ENCODE peak calls at places on chromosome 17, in five cellular contexts. One of them, this sample, is unnamed.

GRCh38 chr17:56979091-56979480 is 1.2 kb downstream of the SCPEP1 start:
- DNase-seq in H1: no peak
- DNase-seq in HCT116: no peak
- DNase-seq in NT2/D1: no peak
- DNase-seq in SK-N-SH: no peak
- DNase-seq in this sample: no peak

GRCh38 chr17:164536-165235 is 16.8 kb downstream of the DOC2B start:
- DNase-seq in H1: no peak
- DNase-seq in NT2/D1: peak; percentile 20
- DNase-seq in SK-N-SH: peak; percentile 88
- DNase-seq in HCT116: no peak
- DNase-seq in this sample: no peak

GRCh38 chr17:7046127-7046724 is 2.3 kb upstream of the SLC16A11 start:
- DNase-seq in H1: no peak
- DNase-seq in SK-N-SH: no peak
- DNase-seq in NT2/D1: no peak
- DNase-seq in HCT116: peak; percentile 71
- DNase-seq in this sample: no peak

GRCh38 chr17:47257651-47258339 is 4.2 kb downstream of the ITGB3 start:
- DNase-seq in NT2/D1: no peak
- DNase-seq in H1: no peak
- DNase-seq in HCT116: no peak
- DNase-seq in SK-N-SH: no peak
- DNase-seq in this sample: no peak

GRCh38 chr17:77594416-77595209 is 363.9 kb upstream of the TNRC6C start:
- DNase-seq in H1: no peak
- DNase-seq in SK-N-SH: no peak
- DNase-seq in HCT116: no peak
- DNase-seq in NT2/D1: no peak
- DNase-seq in this sample: no peak

GRCh38 chr17:50672831-50673551 is 34.7 kb downstream of the ANKRD40 start:
- DNase-seq in NT2/D1: no peak
- DNase-seq in HCT116: no peak
- DNase-seq in SK-N-SH: no peak
- DNase-seq in H1: no peak
- DNase-seq in this sample: no peak

GRCh38 chr17:66281671-66282369 is 20.6 kb upstream of the PRKCA start:
- DNase-seq in HCT116: no peak
- DNase-seq in SK-N-SH: no peak
- DNase-seq in H1: no peak
- DNase-seq in NT2/D1: no peak
- DNase-seq in this sample: no peak

GRCh38 chr17:20206591-20206990 is 197.4 kb downstream of the SPECC1 start:
- DNase-seq in H1: no peak
- DNase-seq in HCT116: no peak
- DNase-seq in NT2/D1: no peak
- DNase-seq in SK-N-SH: no peak
- DNase-seq in this sample: no peak

GRCh38 chr17:82351713-82352488 is 7.1 kb upstream of the TEX19 start:
- DNase-seq in H1: peak; percentile 85
- DNase-seq in HCT116: peak; percentile 91
- DNase-seq in NT2/D1: peak; percentile 88
- DNase-seq in SK-N-SH: peak; percentile 97
- DNase-seq in this sample: no peak

GRCh38 chr17:45973943-45974859 is 24.8 kb upstream of the STH start:
- DNase-seq in H1: no peak
- DNase-seq in SK-N-SH: no peak
- DNase-seq in HCT116: no peak
- DNase-seq in NT2/D1: no peak
- DNase-seq in this sample: no peak

DNA sequence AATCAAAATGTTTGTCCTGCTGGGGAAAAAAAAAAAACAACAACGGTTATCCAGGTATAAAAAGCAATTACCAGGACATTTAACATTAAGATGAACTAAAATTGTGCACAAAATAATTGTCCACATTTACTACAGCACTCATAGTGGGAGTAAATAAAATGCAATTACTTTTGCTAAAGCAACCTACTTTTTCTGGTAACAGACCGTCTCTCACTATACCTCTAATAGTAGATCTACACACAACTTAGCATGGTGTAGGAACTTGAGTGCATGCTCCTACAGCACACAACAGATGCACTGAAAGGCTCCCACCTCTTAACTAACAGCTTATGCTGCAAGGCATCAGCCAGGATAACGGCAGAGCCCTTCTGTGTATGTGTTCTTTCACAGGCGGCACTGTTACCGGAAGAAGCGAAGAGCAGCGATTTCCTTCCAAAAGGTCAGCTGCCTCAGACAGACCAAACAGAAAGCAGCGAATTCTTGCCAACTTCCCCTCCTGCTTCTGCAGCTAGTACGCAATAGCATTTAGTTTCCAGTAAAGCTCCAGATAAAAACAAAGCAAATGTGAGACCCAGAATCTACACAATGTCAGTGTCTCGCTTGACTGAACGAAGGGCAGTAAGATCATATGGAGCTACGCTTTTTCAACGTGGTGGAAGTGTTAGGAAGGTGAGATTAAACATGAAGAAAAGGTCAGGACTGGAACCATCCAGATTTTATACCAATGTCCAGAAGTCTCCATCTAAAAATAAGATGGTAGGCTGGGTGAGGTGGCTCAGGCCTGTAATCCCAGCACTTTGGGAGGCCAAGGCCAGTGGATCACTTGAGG is 27.6 kb downstream of the STAT5B start:
- DNase-seq in SK-N-SH: peak; percentile 69
- DNase-seq in NT2/D1: no peak
- DNase-seq in HCT116: no peak
- DNase-seq in H1: no peak
- DNase-seq in this sample: peak; percentile 68
- H3K4me3 ChIP-seq in SK-N-SH: peak overlapping the region; percentile 51
- H3K4me3 ChIP-seq in NT2/D1: no peak overlapping the region
- H3K4me3 ChIP-seq in HCT116: no peak overlapping the region
- H3K4me3 ChIP-seq in H1: no peak overlapping the region
- H3K4me3 ChIP-seq in this sample: peak overlapping the region; percentile 70

DNA sequence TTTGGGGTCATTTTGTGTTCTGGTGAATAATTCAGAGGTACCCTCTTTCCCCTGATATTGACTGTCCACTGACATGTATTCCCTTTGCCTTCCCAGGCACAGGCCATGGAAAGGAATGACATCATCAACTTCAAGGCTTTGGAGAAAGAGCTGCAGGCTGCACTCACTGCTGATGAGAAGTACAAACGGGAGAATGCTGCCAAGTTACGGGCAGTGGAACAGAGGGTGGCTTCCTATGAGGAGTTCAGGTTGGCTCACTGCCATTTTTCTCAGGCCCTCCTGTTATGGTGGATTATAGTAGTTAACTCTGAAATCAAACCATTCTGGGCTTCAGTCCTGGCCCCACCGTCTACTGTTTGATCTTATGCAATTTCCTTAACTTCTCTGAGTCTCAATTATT is 1.6 kb upstream of the EFTUD2 start:
- DNase-seq in NT2/D1: no peak
- DNase-seq in SK-N-SH: no peak
- DNase-seq in H1: no peak
- DNase-seq in HCT116: no peak
- DNase-seq in this sample: no peak
- TF ChIP-seq YY1 in NT2/D1: no peak
- TF ChIP-seq YY1 in SK-N-SH: no peak
- TF ChIP-seq YY1 in H1: no peak
- TF ChIP-seq YY1 in HCT116: no peak
- TF ChIP-seq YY1 in this sample: no peak

GRCh38 chr17:73343739-73344454 is 32.1 kb upstream of the CDC42EP4 start:
- DNase-seq in HCT116: no peak
- DNase-seq in NT2/D1: no peak
- DNase-seq in SK-N-SH: peak; percentile 80
- DNase-seq in H1: no peak
- DNase-seq in this sample: no peak
- H3K4me3 ChIP-seq in HCT116: no peak overlapping the region
- H3K4me3 ChIP-seq in NT2/D1: no peak overlapping the region
- H3K4me3 ChIP-seq in SK-N-SH: no peak overlapping the region
- H3K4me3 ChIP-seq in H1: no peak overlapping the region
- H3K4me3 ChIP-seq in this sample: no peak overlapping the region

GRCh38 chr17:38672788-38673713 is 1.7 kb downstream of the EPOP start:
- DNase-seq in H1: no peak
- DNase-seq in NT2/D1: no peak
- DNase-seq in SK-N-SH: no peak
- DNase-seq in HCT116: no peak
- DNase-seq in this sample: no peak
- TF ChIP-seq YY1 in H1: no peak
- TF ChIP-seq YY1 in NT2/D1: no peak
- TF ChIP-seq YY1 in SK-N-SH: no peak
- TF ChIP-seq YY1 in HCT116: no peak
- TF ChIP-seq YY1 in this sample: no peak